ENCODE peak calls at places on chromosomes 11 and 22, in seven cellular contexts. U is stimulated activated CD8-positive, alpha-beta memory T cell treated with anti-CD3 and anti-CD28 coated beads, Interleukin-2, amount 100 ng/mL, for 1 hour; B is astrocyte; P is amniotic stem cell; G is NCI-H1417; Q is foreskin fibroblast; W is fibroblast of gingiva. D is an unnamed sample.

GRCh38 chr22:41449321-41449720 is 2.7 kb upstream of the TOB2 start:
- DNase-seq in P (no peak), Q (no peak), U (no peak), G (no peak), W (no peak), B (no peak), D (no peak)

GRCh38 chr11:119616586-119617342 is 112.2 kb downstream of the NECTIN1 start:
- DNase-seq in P (no peak), W (no peak), B (no peak), Q (no peak), U (no peak), G (no peak), D (no peak)

GRCh38 chr11:47152126-47152952 is 24.3 kb downstream of the ARFGAP2 start:
- DNase-seq in Q (peak), W (peak), P (no peak), B (no peak), G (peak), U (no peak), D (no peak)

GRCh38 chr22:46335201-46336118 is at the start of gene TRMU:
- DNase-seq in Q (peak), U (peak), P (peak), B (peak), W (peak), G (peak), D (peak)

GRCh38 chr11:94922675-94923347 is 50.5 kb downstream of the CWC15 start:
- DNase-seq in P (no peak), G (no peak), W (no peak), Q (no peak), U (no peak), B (no peak), D (no peak)

GRCh38 chr11:26095340-26095739 is 236.6 kb upstream of the ANO3 start:
- DNase-seq in G (no peak), P (no peak), W (no peak), Q (no peak), U (no peak), B (no peak), D (no peak)

GRCh38 chr11:128931661-128932060 is 11.0 kb downstream of the TP53AIP1 start:
- DNase-seq in G (no peak), U (no peak), Q (no peak), P (no peak), B (no peak), W (no peak), D (no peak)

GRCh38 chr11:67652965-67653845 is 2.7 kb upstream of the ACY3 start:
- DNase-seq in U (no peak), Q (no peak), W (no peak), P (no peak), B (no peak), G (no peak), D (no peak)

GRCh38 chr22:49724030-49724892 is 103.4 kb downstream of the BRD1 start:
- DNase-seq in G (peak), W (no peak), U (no peak), Q (no peak), B (no peak), P (no peak), D (no peak)